ENCODE peak calls at places on chromosomes 12 and 14, in six cellular contexts. A is GM12878, X is H1, P is K562, M is GM12892, I is HepG2. B is an unnamed sample.

GRCh38 chr12:105357162-105357691 is 26.7 kb downstream of the C12orf75 start:
- DNase-seq in A (peak), X (no peak), P (no peak), M (no peak), I (no peak), B (no peak)

GRCh38 chr12:31715283-31715825 is 13.5 kb downstream of the AMN1 start:
- DNase-seq in A (peak), X (no peak), P (peak), M (peak), I (peak), B (no peak)

GRCh38 chr12:47207005-47207717 is 127.4 kb upstream of the AMIGO2 start:
- DNase-seq in A (peak), X (peak), P (peak), M (no peak), I (no peak), B (no peak)

GRCh38 chr12:75876843-75877587 is 154.6 kb downstream of the PHLDA1 start:
- DNase-seq in A (no peak), X (no peak), P (no peak), M (no peak), I (no peak), B (no peak)

GRCh38 chr14:105145381-105146180 is 23.0 kb downstream of the JAG2 start:
- DNase-seq in A (no peak), X (peak), P (no peak), M (peak), I (no peak), B (no peak)

GRCh38 chr14:68794130-68794855 is 1.4 kb upstream of the ZFP36L1 start:
- DNase-seq in A (no peak), X (peak), P (peak), M (no peak), I (peak), B (no peak)

GRCh38 chr14:55843718-55844403 is 263.9 kb downstream of the KTN1 start:
- DNase-seq in A (no peak), X (no peak), P (no peak), M (no peak), I (no peak), B (no peak)

GRCh38 chr14:51507556-51508511 is 143.9 kb upstream of the FRMD6 start:
- DNase-seq in A (no peak), X (no peak), P (no peak), M (no peak), I (no peak), B (no peak)

GRCh38 chr12:95248095-95248494 is 30.5 kb downstream of the VEZT start:
- DNase-seq in A (no peak), X (no peak), P (no peak), M (no peak), I (no peak), B (no peak)

GRCh38 chr12:94621662-94622359 is 28.5 kb downstream of the TMCC3 start:
- DNase-seq in A (peak), X (no peak), P (no peak), M (peak), I (no peak), B (peak)

GRCh38 chr12:13179159-13180074 is 17.1 kb upstream of the EMP1 start:
- DNase-seq in A (no peak), X (peak), P (no peak), M (no peak), I (no peak), B (no peak)

GRCh38 chr14:72540836-72541235 is 353.1 kb downstream of the DPF3 start:
- DNase-seq in A (no peak), X (no peak), P (no peak), M (no peak), I (no peak), B (no peak)

GRCh38 chr12:55470088-55470830 is at the start of gene OR6C70:
- DNase-seq in A (no peak), X (no peak), P (no peak), M (no peak), I (no peak), B (no peak)

GRCh38 chr14:42665083-42665482 is 1058.4 kb downstream of the LRFN5 start:
- DNase-seq in A (no peak), X (no peak), P (no peak), M (no peak), I (no peak), B (no peak)

GRCh38 chr12:120249875-120250795 is 15.4 kb downstream of the PXN start:
- DNase-seq in A (no peak), X (no peak), P (no peak), M (no peak), I (no peak), B (no peak)

GRCh38 chr14:76050797-76051392 is 65.3 kb downstream of the IFT43 start:
- DNase-seq in A (peak), X (peak), P (peak), M (peak), I (peak), B (peak)

GRCh38 chr12:101653503-101653902 is 43.9 kb upstream of the CHPT1 start:
- DNase-seq in A (no peak), X (no peak), P (no peak), M (no peak), I (peak), B (no peak)

GRCh38 chr14:65434216-65434850 is 21.8 kb downstream of the FUT8 start:
- DNase-seq in A (no peak), X (no peak), P (peak), M (no peak), I (no peak), B (no peak)

GRCh38 chr14:75831971-75832370 is 149.8 kb downstream of the TGFB3 start:
- DNase-seq in A (no peak), X (no peak), P (peak), M (no peak), I (no peak), B (no peak)

GRCh38 chr12:46221255-46222128 is 47.4 kb downstream of the SLC38A1 start:
- DNase-seq in A (no peak), X (no peak), P (peak), M (no peak), I (no peak), B (no peak)

GRCh38 chr14:51860164-51860835 is at the start of gene GNG2:
- DNase-seq in A (peak), X (peak), P (no peak), M (peak), I (no peak), B (no peak)

GRCh38 chr12:93530358-93530757 is 42.1 kb upstream of the SOCS2 start:
- DNase-seq in A (no peak), X (no peak), P (no peak), M (no peak), I (no peak), B (no peak)

GRCh38 chr12:104694161-104694560 is 237.4 kb downstream of the CHST11 start:
- DNase-seq in A (no peak), X (no peak), P (no peak), M (no peak), I (no peak), B (no peak)

GRCh38 chr12:113043240-113043639 is 13.3 kb upstream of the DTX1 start:
- DNase-seq in A (no peak), X (no peak), P (no peak), M (no peak), I (no peak), B (no peak)

GRCh38 chr12:113041560-113041959 is 15.0 kb upstream of the DTX1 start:
- DNase-seq in A (no peak), X (no peak), P (no peak), M (no peak), I (no peak), B (no peak)

GRCh38 chr12:113044516-113044915 is 12.0 kb upstream of the DTX1 start:
- DNase-seq in A (no peak), X (no peak), P (no peak), M (no peak), I (no peak), B (no peak)

GRCh38 chr12:113039911-113040425 is 16.6 kb upstream of the DTX1 start:
- DNase-seq in A (no peak), X (no peak), P (no peak), M (no peak), I (no peak), B (no peak)

GRCh38 chr12:113040722-113041168 is 15.8 kb upstream of the DTX1 start:
- DNase-seq in A (no peak), X (no peak), P (no peak), M (no peak), I (peak), B (no peak)
- TF ChIP-seq POLR2A in A (no peak), X (no peak), P (no peak), M (no peak), I (no peak), B (no peak)

DNA sequence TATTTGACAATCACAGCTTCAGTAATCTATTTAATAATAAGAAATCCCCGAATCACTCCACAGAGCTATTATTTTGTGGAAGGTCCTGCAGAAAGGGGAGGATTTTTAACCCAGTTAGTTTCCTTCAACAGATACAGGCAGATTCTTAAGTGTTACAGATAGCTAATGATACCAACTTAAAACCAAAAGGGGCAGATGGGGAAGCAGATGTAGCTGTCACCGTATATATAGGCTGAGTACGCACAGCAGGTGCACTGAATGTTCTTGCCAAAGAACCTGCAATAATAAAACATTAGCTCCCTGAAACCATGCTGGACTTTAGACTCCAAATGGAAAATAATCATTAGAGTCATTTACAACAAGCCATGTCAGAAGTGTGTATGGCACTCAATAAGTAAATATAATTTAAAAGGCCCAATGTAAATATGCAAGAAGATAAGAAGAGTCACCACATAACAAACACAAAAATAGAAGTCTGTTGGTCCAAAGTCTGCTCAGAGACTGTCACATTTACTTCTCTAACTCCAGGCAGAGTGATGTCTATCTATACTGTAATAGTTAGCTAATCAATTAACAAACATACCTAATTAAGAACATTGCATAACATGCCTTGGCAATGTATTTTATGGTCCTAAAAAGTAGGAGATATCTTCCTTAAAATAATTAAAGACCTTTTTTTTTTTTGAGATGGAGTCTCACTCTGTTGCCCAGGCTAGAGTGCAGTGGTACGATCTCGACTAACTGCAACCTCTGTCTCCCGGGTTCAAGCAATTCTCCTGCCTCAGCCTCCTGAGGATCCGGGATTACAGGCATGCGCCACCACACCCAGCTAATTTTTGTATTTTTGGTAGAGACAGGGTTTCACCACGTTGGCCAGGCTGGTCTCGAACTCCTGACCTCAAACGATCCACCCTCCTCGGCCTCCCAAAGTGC is 78.8 kb downstream of the SEC23A start:
- DNase-seq in A (no peak), X (no peak), P (no peak), M (no peak), I (peak), B (no peak)
- TF ChIP-seq TAF1 in A (no peak), X (no peak), P (no peak), M (no peak), I (no peak), B (no peak)

GRCh38 chr12:121293603-121294002 is 2.9 kb downstream of the CAMKK2 start:
- DNase-seq in A (no peak), X (no peak), P (no peak), M (no peak), I (no peak), B (no peak)

GRCh38 chr12:121296618-121297476 is at the start of gene CAMKK2:
- DNase-seq in A (no peak), X (peak), P (peak), M (peak), I (peak), B (peak)

GRCh38 chr12:121294151-121294889 is 2.2 kb downstream of the CAMKK2 start:
- DNase-seq in A (no peak), X (no peak), P (no peak), M (no peak), I (no peak), B (no peak)

GRCh38 chr12:121295123-121295745 is 1.3 kb downstream of the CAMKK2 start:
- DNase-seq in A (no peak), X (no peak), P (no peak), M (no peak), I (peak), B (no peak)

DNA sequence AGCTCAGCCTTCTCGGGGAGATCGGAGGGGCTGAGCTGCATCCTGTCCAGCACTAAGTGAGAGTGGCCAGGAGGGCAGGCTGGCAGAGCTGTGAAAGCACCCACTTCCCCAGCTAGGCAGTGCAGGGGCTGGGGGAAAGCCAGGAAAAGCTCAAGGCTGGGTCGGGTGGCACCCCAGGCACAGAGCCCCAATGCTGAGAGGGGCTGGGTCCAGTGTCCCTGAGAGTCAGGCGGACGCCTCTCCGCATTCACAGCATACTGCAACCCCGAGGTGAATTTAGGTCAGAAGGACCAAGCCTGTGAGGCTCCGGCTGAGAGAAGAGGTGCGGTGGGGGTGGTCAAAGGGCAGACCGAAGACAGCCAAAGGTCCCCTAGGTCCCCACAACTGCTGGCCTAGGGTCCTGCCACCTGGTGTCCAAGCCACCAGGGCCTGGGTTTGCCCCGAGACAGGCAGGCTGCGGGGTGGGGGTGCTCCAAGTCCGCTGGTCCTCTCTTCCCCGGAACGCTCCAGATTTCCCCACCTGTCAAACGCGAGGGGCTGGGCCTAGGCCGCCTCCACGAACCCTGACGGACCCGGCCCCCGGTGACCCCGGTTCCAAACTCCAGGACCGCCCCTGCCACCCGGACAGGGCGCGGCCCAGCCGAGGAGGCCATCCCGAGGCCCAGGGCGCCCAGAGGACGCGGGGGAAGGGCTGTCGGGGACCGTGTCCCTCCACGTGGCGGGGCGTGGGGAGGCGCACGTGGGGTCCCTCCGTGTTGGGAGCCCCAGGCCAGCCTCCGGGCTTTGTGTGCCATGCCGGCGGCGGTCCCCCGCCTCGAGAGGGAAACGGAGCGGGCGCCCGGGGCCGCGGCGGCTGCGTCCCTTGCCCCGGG is 527 bp downstream of the CAMKK2 start:
- DNase-seq in A (no peak), X (peak), P (peak), M (no peak), I (peak), B (no peak)
- TF ChIP-seq POLR2A in A (no peak), X (no peak), P (no peak), M (no peak), I (no peak), B (no peak)

GRCh38 chr14:100980823-100981222 is 77.3 kb upstream of the RTL1 start:
- DNase-seq in A (no peak), X (no peak), P (no peak), M (no peak), I (no peak), B (no peak)

GRCh38 chr14:100982356-100982755 is 78.8 kb upstream of the RTL1 start:
- DNase-seq in A (no peak), X (no peak), P (no peak), M (no peak), I (no peak), B (no peak)

GRCh38 chr14:100981808-100982207 is 78.3 kb upstream of the RTL1 start:
- DNase-seq in A (no peak), X (no peak), P (no peak), M (no peak), I (no peak), B (no peak)

GRCh38 chr14:100979079-100979478 is 75.6 kb upstream of the RTL1 start:
- DNase-seq in A (no peak), X (no peak), P (no peak), M (no peak), I (no peak), B (no peak)

DNA sequence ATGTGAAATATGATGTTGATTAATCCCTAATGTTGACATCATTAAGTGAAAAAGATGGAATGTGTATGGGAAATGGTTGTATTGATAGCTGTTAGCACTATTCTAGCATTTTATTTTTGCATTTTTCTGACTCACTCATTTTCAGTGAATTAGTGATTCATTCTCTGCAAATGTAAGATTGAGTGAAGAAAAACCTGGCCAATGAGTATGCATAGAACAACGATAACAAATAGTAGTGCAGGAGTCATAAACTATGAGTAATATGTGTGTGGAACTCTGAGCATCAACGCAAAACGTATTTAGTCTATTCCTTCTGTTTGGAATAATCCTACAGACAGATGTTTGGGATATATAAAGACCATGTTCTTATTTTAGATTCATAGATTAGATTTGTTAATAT is 76.3 kb upstream of the RTL1 start:
- DNase-seq in A (no peak), X (no peak), P (no peak), M (no peak), I (no peak), B (no peak)
- TF ChIP-seq TAF1 in A (no peak), X (no peak), P (no peak), M (no peak), I (no peak), B (no peak)